ENCODE peak calls at places on chromosome 10, in seven cellular contexts. I is H1, C is K562, Z is HepG2, J is HCT116, K is SK-N-SH, A is GM12878. B is an unnamed sample.

GRCh38 chr10:71561003-71561577 is 158.5 kb downstream of the C10orf105 start:
- DNase-seq in I (no peak), K (no peak), J (no peak), Z (no peak), C (no peak), A (no peak), B (no peak)

GRCh38 chr10:118139321-118139720 is 92.6 kb upstream of the RAB11FIP2 start:
- DNase-seq in I (no peak), K (no peak), J (no peak), Z (no peak), A (no peak), C (no peak), B (peak)

GRCh38 chr10:14608381-14609001 is 166.2 kb downstream of the FAM107B start:
- DNase-seq in J (no peak), I (no peak), K (no peak), A (no peak), Z (peak), C (no peak), B (no peak)

GRCh38 chr10:797179-797578 is 107.7 kb upstream of the DIP2C start:
- DNase-seq in I (no peak), Z (no peak), C (no peak), J (no peak), A (no peak), K (no peak), B (no peak)

GRCh38 chr10:104029528-104029875 is 56.2 kb downstream of the COL17A1 start:
- DNase-seq in J (no peak), I (no peak), K (no peak), C (no peak), A (no peak), Z (no peak), B (no peak)

GRCh38 chr10:72336259-72337038 is 18.3 kb downstream of the DNAJB12 start:
- DNase-seq in J (no peak), K (no peak), I (no peak), Z (no peak), A (no peak), C (no peak), B (no peak)

GRCh38 chr10:98262571-98262970 is 5.4 kb downstream of the LOXL4 start:
- DNase-seq in J (peak), K (peak), Z (no peak), C (no peak), I (peak), A (no peak), B (no peak)

GRCh38 chr10:89904755-89905154 is 203.4 kb downstream of the KIF20B start:
- DNase-seq in J (no peak), K (no peak), C (no peak), A (no peak), Z (no peak), I (no peak), B (no peak)

GRCh38 chr10:122688293-122688989 is 11.2 kb downstream of the C10orf120 start:
- DNase-seq in J (no peak), C (no peak), K (no peak), A (no peak), Z (no peak), I (no peak), B (peak)

DNA sequence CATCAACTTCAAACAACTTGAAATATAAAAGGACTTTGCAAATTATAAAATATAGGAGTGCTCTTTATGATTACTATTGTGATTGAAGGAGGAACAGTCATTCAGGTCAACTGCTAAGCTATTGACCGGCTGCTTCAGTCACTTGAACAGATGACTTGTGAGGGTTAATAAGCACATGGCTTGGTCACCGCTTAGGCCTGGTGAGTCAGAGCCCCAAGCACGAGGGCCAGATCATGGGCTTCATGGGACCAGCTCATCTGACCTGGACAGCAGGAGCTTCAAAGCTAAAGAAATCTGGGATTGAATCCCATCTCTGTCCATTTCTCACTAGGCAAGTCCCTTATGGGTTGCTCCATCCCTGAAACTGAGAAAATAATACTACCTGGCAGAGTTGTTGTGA is 60.4 kb upstream of the ADO start:
- DNase-seq in K (no peak), I (no peak), C (no peak), J (no peak), Z (no peak), A (no peak), B (no peak)
- TF ChIP-seq JUND in K (no peak), I (no peak), C (no peak), J (no peak), Z (no peak), A (no peak), B (no peak)

GRCh38 chr10:32751582-32751981 is 206.4 kb downstream of the ITGB1 start:
- DNase-seq in K (no peak), Z (no peak), J (no peak), A (no peak), C (no peak), I (no peak), B (no peak)
- TF ChIP-seq JUND in K (no peak), Z (no peak), J (no peak), A (no peak), C (no peak), I (no peak), B (no peak)

DNA sequence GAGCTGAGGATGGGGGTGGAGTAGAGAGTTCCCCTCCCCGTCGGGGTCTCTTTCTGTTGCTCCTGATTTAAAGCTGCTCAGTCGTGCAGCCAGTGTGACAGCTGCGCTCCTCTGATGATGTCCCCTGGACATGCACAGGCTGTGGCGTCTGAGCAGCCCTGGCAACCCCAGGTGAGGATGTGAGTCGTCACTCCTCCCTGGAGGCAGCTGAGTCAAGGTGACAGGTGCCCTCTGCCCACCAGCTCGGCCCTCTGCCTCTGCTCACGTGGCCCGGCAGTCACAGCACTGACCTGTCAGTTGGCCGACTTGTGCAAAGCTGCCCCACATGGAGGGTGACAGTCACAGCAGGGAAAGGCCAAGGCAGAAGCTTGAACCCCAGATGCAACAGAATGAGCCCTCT is 33.9 kb downstream of the ANXA8 start:
- DNase-seq in I (no peak), C (no peak), K (no peak), A (no peak), J (no peak), Z (no peak), B (no peak)
- TF ChIP-seq JUND in I (no peak), C (no peak), K (no peak), A (no peak), J (no peak), Z (no peak), B (no peak)

GRCh38 chr10:6350609-6351008 is 147.9 kb downstream of the PFKFB3 start:
- DNase-seq in I (no peak), A (no peak), K (no peak), C (no peak), Z (no peak), J (no peak), B (no peak)

GRCh38 chr10:6347391-6347951 is 144.7 kb downstream of the PFKFB3 start:
- DNase-seq in A (peak), Z (no peak), K (no peak), C (no peak), I (no peak), J (no peak), B (no peak)

GRCh38 chr10:6346621-6347020 is 143.9 kb downstream of the PFKFB3 start:
- DNase-seq in C (no peak), K (no peak), J (no peak), A (no peak), I (no peak), Z (no peak), B (no peak)

GRCh38 chr10:6349846-6350245 is 147.1 kb downstream of the PFKFB3 start:
- DNase-seq in Z (no peak), C (no peak), J (no peak), A (no peak), K (no peak), I (no peak), B (no peak)

GRCh38 chr10:6348091-6348862 is 145.5 kb downstream of the PFKFB3 start:
- DNase-seq in Z (no peak), A (peak), I (no peak), K (no peak), J (no peak), C (no peak), B (no peak)
- TF ChIP-seq JUND in Z (no peak), A (peak), I (no peak), K (no peak), J (no peak), C (no peak), B (no peak)

DNA sequence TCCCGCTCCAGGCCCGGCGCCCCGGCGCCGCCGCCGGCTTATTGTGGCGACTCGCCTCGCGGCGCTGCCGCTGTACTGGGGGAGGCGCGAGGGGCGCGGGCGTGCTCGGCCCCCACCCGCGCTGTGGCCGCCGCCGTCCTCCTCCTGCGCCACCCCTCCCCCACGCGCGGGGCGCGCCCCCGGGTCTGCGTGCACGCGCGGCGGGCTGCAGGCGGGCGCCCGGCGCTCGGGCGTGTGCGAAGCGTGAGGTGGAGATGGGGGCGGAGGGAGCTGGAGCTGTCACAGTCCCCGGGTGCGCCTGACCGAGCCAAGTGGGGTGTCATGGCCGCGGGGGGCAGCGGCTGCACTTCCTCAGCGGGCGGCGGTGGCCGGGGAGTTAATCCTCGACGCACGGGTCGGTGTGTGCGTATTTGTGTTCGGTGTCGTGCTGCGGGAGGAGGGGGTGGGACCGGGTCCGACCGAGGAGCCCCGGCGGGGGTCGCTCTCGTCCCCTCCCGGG is 672 bp downstream of the LCOR start:
- DNase-seq in I (no peak), C (peak), A (no peak), Z (peak), J (peak), K (peak), B (peak)
- TF ChIP-seq JUND in I (no peak), C (no peak), A (no peak), Z (no peak), J (no peak), K (no peak), B (no peak)

GRCh38 chr10:129758591-129759021 is 205.5 kb downstream of the EBF3 start:
- DNase-seq in A (no peak), K (no peak), J (no peak), Z (no peak), C (no peak), I (no peak), B (no peak)

GRCh38 chr10:129761166-129761565 is 202.9 kb downstream of the EBF3 start:
- DNase-seq in C (no peak), Z (no peak), K (no peak), I (no peak), J (no peak), A (no peak), B (no peak)

GRCh38 chr10:129759214-129760002 is 204.7 kb downstream of the EBF3 start:
- DNase-seq in K (no peak), Z (no peak), C (no peak), A (no peak), I (no peak), J (no peak), B (no peak)

GRCh38 chr10:129760416-129760815 is 203.7 kb downstream of the EBF3 start:
- DNase-seq in C (no peak), I (no peak), A (no peak), Z (no peak), K (no peak), J (no peak), B (no peak)

DNA sequence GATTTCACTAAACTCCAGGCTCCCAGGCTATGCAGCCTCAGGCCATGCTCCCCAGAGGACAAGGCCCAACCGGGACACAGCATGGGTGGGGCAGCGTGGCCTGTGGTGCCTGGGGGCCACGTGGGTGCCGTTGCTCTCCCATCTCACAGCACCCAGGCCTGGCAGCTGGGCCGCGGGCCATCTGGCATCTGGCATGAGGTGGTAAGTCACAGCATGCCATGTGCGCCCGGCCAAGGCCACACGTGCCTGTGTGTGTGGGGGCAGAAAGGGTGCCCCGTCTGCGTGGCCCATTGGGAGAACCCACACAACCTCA is 204.1 kb downstream of the EBF3 start:
- DNase-seq in K (no peak), J (no peak), Z (no peak), A (no peak), C (no peak), I (no peak), B (no peak)
- TF ChIP-seq JUND in K (no peak), J (no peak), Z (no peak), A (no peak), C (no peak), I (no peak), B (no peak)

GRCh38 chr10:21954690-21955089 is 48.8 kb downstream of the DNAJC1 start:
- DNase-seq in K (no peak), J (no peak), C (no peak), Z (no peak), A (no peak), I (no peak), B (no peak)

GRCh38 chr10:21954132-21954531 is 49.4 kb downstream of the DNAJC1 start:
- DNase-seq in J (no peak), A (no peak), Z (no peak), C (no peak), K (no peak), I (no peak), B (no peak)

GRCh38 chr10:21950566-21950965 is 53.0 kb downstream of the DNAJC1 start:
- DNase-seq in K (no peak), A (no peak), C (peak), J (no peak), Z (no peak), I (no peak), B (no peak)

GRCh38 chr10:21953585-21954057 is 49.9 kb downstream of the DNAJC1 start:
- DNase-seq in K (peak), I (no peak), Z (peak), J (peak), A (no peak), C (peak), B (peak)
- TF ChIP-seq JUND in K (no peak), I (no peak), Z (no peak), J (no peak), A (no peak), C (no peak), B (no peak)

GRCh38 chr10:13347235-13348156 is 597 bp downstream of the SEPHS1 start:
- DNase-seq in A (no peak), J (peak), K (peak), I (no peak), Z (peak), C (peak), B (peak)
- TF ChIP-seq JUND in A (no peak), J (no peak), K (no peak), I (no peak), Z (no peak), C (no peak), B (no peak)

DNA sequence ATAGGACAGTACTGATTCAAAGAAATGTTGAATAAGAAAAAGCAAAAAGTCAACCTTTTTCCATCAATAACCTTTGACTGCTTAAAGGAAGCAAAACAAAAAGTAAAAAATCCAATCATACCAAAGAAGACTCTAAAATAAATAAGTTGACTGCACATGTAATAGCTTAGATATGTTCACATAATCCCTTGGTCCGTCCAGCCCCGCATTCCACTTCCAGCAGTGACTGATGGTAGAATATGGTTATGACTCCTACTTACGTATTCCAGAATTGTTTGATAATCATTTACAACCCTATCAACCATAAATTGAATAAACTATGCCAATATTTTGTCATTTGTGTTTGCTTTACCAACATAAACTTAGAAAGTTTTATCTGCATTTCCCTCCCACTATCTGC is 77.9 kb downstream of the CTNNA3 start:
- DNase-seq in I (no peak), C (no peak), Z (no peak), K (no peak), J (no peak), A (no peak), B (no peak)
- TF ChIP-seq JUND in I (no peak), C (no peak), Z (no peak), K (no peak), J (no peak), A (no peak), B (no peak)